ENCODE peak calls at places on chromosomes 6 and 20, in eight cellular contexts. C is body of pancreas, H is lower lobe of right lung, N is choroid plexus epithelial cell, F is cardiac fibroblast, P is tibial nerve, Y is AG04450, J is HCT116. V is an unnamed sample.

GRCh38 chr6:42113929-42114636 is 28.3 kb downstream of the C6orf132 start:
- DNase-seq in C (no peak), H (no peak), N (peak; percentile 50), F (no peak), P (no peak), Y (no peak), J (peak; percentile 75), V (peak; percentile 40)

GRCh38 chr6:106439459-106439858 is 78.9 kb downstream of the CRYBG1 start:
- DNase-seq in C (no peak), H (no peak), N (no peak), F (peak; percentile 39), P (no peak), Y (no peak), J (no peak), V (no peak)

GRCh38 chr20:50919567-50919966 is 11.7 kb downstream of the ADNP start:
- DNase-seq in C (peak; percentile 45), H (peak; percentile 64), N (peak; percentile 95), F (peak; percentile 95), P (peak; percentile 27), Y (no peak), J (no peak), V (peak; percentile 78)

GRCh38 chr20:44070139-44070900 is 116.7 kb downstream of the JPH2 start:
- DNase-seq in C (no peak), H (no peak), N (no peak), F (no peak), P (no peak), Y (no peak), J (no peak), V (no peak)

GRCh38 chr6:149211046-149211571 is 106.4 kb upstream of the TAB2 start:
- DNase-seq in C (no peak), H (no peak), N (peak; percentile 37), F (peak; percentile 60), P (no peak), Y (no peak), J (no peak), V (no peak)

GRCh38 chr20:57964011-57964862 is 254.4 kb upstream of the PMEPA1 start:
- DNase-seq in C (no peak), H (no peak), N (no peak), F (no peak), P (no peak), Y (no peak), J (no peak), V (no peak)

GRCh38 chr6:70369332-70369950 is 43.9 kb upstream of the FAM135A start:
- DNase-seq in C (peak; percentile 74), H (peak; percentile 59), N (peak; percentile 83), F (peak; percentile 82), P (peak; percentile 60), Y (peak; percentile 26), J (peak; percentile 54), V (peak; percentile 67)

GRCh38 chr6:99816795-99817194 is 177.2 kb downstream of the MCHR2 start:
- DNase-seq in C (no peak), H (no peak), N (no peak), F (no peak), P (no peak), Y (no peak), J (no peak), V (no peak)

GRCh38 chr6:102732908-102733307 is 1339.4 kb downstream of the GRIK2 start:
- DNase-seq in C (no peak), H (no peak), N (peak; percentile 13), F (no peak), P (no peak), Y (no peak), J (no peak), V (no peak)

GRCh38 chr6:71496018-71496800 is 207.6 kb downstream of the OGFRL1 start:
- DNase-seq in C (no peak), H (no peak), N (peak; percentile 76), F (peak; percentile 44), P (no peak), Y (no peak), J (no peak), V (peak; percentile 66)

GRCh38 chr20:44074252-44075151 is 112.5 kb downstream of the JPH2 start:
- DNase-seq in C (no peak), H (no peak), N (peak; percentile 33), F (peak; percentile 60), P (no peak), Y (no peak), J (no peak), V (peak; percentile 42)

GRCh38 chr6:73236147-73236750 is 11.0 kb upstream of the KHDC1L start:
- DNase-seq in C (no peak), H (no peak), N (peak; percentile 83), F (peak; percentile 96), P (no peak), Y (peak; percentile 68), J (no peak), V (peak; percentile 81)

GRCh38 chr6:95093154-95093553 is 484.2 kb upstream of the MANEA start:
- DNase-seq in C (no peak), H (no peak), N (peak; percentile 17), F (peak; percentile 15), P (no peak), Y (no peak), J (no peak), V (no peak)

GRCh38 chr6:82144852-82145332 is 102.7 kb downstream of the IBTK start:
- DNase-seq in C (peak; percentile 58), H (no peak), N (peak; percentile 89), F (peak; percentile 95), P (peak; percentile 59), Y (peak; percentile 33), J (peak; percentile 57), V (peak; percentile 84)

GRCh38 chr20:58133020-58133419 is 95.4 kb downstream of the ANKRD60 start:
- DNase-seq in C (no peak), H (no peak), N (peak; percentile 13), F (no peak), P (no peak), Y (no peak), J (no peak), V (peak; percentile 60)

GRCh38 chr6:170232186-170233002 is 58.5 kb downstream of the DLL1 start:
- DNase-seq in C (no peak), H (no peak), N (peak; percentile 27), F (no peak), P (no peak), Y (peak; percentile 3), J (no peak), V (peak; percentile 15)

GRCh38 chr6:80126657-80127350 is 20.3 kb downstream of the BCKDHB start:
- DNase-seq in C (no peak), H (no peak), N (no peak), F (no peak), P (no peak), Y (no peak), J (no peak), V (no peak)

GRCh38 chr6:119241124-119241491 is 108.5 kb downstream of the MAN1A1 start:
- DNase-seq in C (no peak), H (no peak), N (peak; percentile 69), F (peak; percentile 43), P (no peak), Y (peak; percentile 4), J (no peak), V (peak; percentile 94)

GRCh38 chr20:32116079-32116521 is 6.6 kb downstream of the TM9SF4 start:
- DNase-seq in C (no peak), H (no peak), N (peak; percentile 79), F (peak; percentile 48), P (no peak), Y (no peak), J (no peak), V (no peak)

GRCh38 chr6:106448000-106448426 is 87.5 kb downstream of the CRYBG1 start:
- DNase-seq in C (no peak), H (peak; percentile 68), N (no peak), F (no peak), P (peak; percentile 9), Y (no peak), J (no peak), V (no peak)

GRCh38 chr6:105993769-105994521 is 92.2 kb upstream of the PRDM1 start:
- DNase-seq in C (no peak), H (peak; percentile 65), N (peak; percentile 35), F (peak; percentile 54), P (no peak), Y (no peak), J (no peak), V (peak; percentile 63)

GRCh38 chr6:27694547-27694874 is 217.7 kb downstream of the OR2B2 start:
- DNase-seq in C (no peak), H (no peak), N (no peak), F (no peak), P (no peak), Y (no peak), J (no peak), V (no peak)
- TF ChIP-seq CTCF in C (no peak), H (no peak), N (no peak), F (no peak), P (no peak), Y (no peak), J (no peak), V (no peak)

GRCh38 chr6:165805067-165805525 is 142.1 kb upstream of the PDE10A start:
- DNase-seq in C (no peak), H (no peak), N (no peak), F (no peak), P (no peak), Y (no peak), J (no peak), V (no peak)
- H3K4me3 ChIP-seq in C (no peak overlapping the region), H (peak overlapping the region; percentile 37), N (peak overlapping the region; percentile 51), F (peak overlapping the region; percentile 50), P (peak overlapping the region; percentile 56), Y (no peak overlapping the region), J (no peak overlapping the region), V (no peak overlapping the region)

GRCh38 chr20:48411906-48412305 is 415.9 kb downstream of the PREX1 start:
- DNase-seq in C (no peak), H (no peak), N (no peak), F (no peak), P (no peak), Y (no peak), J (no peak), V (no peak)
- TF ChIP-seq CTCF in C (no peak), H (no peak), N (no peak), F (no peak), P (no peak), Y (no peak), J (no peak), V (no peak)

GRCh38 chr20:13297105-13297899 is 76.2 kb downstream of the ISM1 start:
- DNase-seq in C (no peak), H (no peak), N (no peak), F (no peak), P (no peak), Y (no peak), J (no peak), V (no peak)

GRCh38 chr20:13298692-13299373 is 77.8 kb downstream of the ISM1 start:
- DNase-seq in C (no peak), H (no peak), N (no peak), F (no peak), P (no peak), Y (no peak), J (no peak), V (no peak)

GRCh38 chr20:13301596-13301995 is 80.5 kb downstream of the ISM1 start:
- DNase-seq in C (no peak), H (no peak), N (no peak), F (no peak), P (no peak), Y (no peak), J (no peak), V (no peak)

GRCh38 chr20:13296070-13296469 is 75.0 kb downstream of the ISM1 start:
- DNase-seq in C (no peak), H (no peak), N (no peak), F (no peak), P (no peak), Y (no peak), J (no peak), V (no peak)

DNA sequence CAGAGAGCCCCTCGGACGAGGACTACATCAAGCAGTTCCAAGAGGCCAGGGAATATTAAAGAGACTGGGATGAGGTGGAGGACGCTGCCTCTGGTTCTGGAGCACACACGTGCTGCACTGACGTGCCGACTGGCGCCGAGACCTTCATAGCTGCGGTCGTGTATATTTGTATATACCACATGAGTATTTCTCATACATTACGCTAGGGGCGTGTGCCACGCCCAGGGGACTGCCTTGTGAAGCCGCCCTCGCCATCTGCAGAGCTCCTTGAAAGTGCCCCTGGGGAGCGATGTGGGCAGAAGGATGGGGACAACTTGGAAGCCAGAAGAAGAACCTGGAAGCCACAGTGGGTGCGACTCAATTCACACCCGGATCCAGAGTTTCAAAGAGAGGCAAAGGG is 78.3 kb downstream of the ISM1 start:
- DNase-seq in C (no peak), H (no peak), N (no peak), F (no peak), P (no peak), Y (no peak), J (no peak), V (no peak)
- H3K4me3 ChIP-seq in C (no peak overlapping the region), H (no peak overlapping the region), N (no peak overlapping the region), F (no peak overlapping the region), P (no peak overlapping the region), Y (no peak overlapping the region), J (no peak overlapping the region), V (no peak overlapping the region)

V was measured in fibroblast of villous mesenchyme.